ENCODE peak calls at places on chromosomes 16 and 17, in five cellular contexts. O is colonic mucosa, L is RWPE1, H is mammary epithelial cell, Q is uterus. M is an unnamed sample.

GRCh38 chr17:78263063-78263735 is 31.8 kb downstream of the TMEM235 start:
- DNase-seq in O (peak), L (no peak), H (no peak), Q (no peak), M (peak)

GRCh38 chr16:83615131-83615530 is 192.6 kb upstream of the HSBP1 start:
- DNase-seq in O (no peak), L (no peak), H (no peak), Q (no peak), M (no peak)

GRCh38 chr17:28760987-28761562 is 17.3 kb downstream of the TRAF4 start:
- DNase-seq in O (peak), L (no peak), H (peak), Q (peak), M (peak)

GRCh38 chr16:3364774-3365427 is 9.2 kb downstream of the OR2C1 start:
- DNase-seq in O (peak), L (peak), H (peak), Q (peak), M (peak)

GRCh38 chr17:17419621-17420020 is 57.2 kb upstream of the MED9 start:
- DNase-seq in O (no peak), L (no peak), H (no peak), Q (no peak), M (no peak)

GRCh38 chr16:14244344-14245010 is 173.4 kb downstream of the MRTFB start:
- DNase-seq in O (no peak), L (no peak), H (no peak), Q (no peak), M (no peak)

GRCh38 chr17:17022011-17022800 is 20.1 kb upstream of the MPRIP start:
- DNase-seq in O (no peak), L (no peak), H (no peak), Q (no peak), M (no peak)

GRCh38 chr16:70402916-70403659 is 35.8 kb downstream of the ST3GAL2 start:
- DNase-seq in O (no peak), L (no peak), H (peak), Q (no peak), M (no peak)

GRCh38 chr17:27384261-27384701 is 72.0 kb upstream of the KSR1 start:
- DNase-seq in O (no peak), L (peak), H (peak), Q (peak), M (no peak)
- TF ChIP-seq CTCF in O (no peak), L (no peak), H (peak), Q (no peak), M (no peak)

GRCh38 chr16:23836404-23837291 is 865 bp downstream of the PRKCB start:
- DNase-seq in O (peak), L (no peak), H (no peak), Q (no peak), M (peak)
- TF ChIP-seq CTCF in O (no peak), L (no peak), H (no peak), Q (no peak), M (peak)

DNA sequence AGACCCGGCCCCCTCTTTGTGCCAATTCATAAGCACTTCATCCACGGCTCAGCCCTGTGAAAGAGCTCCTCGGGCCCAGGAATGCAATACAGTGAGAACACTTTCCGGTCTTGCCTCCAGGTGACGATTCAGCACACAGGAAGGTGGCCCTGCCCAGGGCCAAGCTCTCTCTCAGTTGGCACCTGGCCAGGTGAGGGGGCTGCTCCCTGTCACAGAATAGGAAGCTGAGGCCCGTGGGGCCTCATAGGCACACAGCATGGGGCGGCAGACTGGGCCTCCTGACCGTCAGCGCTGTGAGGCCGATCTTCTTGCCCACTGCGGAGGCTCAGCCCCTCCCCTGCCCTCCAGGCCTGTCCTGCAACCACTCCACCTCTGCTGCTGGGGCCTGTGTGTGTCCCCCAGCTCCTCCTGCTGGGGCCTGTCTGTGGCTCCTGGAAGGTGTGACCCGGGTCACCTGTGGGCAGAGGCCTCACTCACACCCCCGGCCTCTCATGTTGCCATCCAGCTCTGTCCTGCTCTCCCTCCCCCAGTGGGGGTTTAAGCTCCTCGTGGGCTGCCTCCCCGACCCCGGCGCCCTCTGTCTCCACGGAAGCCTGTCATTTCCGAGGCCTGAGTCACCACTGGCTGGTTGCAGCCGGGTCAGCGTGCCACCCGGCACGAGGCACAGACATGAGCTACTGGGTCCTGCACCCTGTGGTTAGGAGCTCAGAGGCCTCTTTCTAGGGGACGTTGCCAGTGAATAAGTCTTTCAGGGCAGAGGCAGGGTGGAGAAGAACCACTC is 114.4 kb downstream of the SEC14L1 start:
- DNase-seq in O (no peak), L (peak), H (peak), Q (no peak), M (no peak)
- TF ChIP-seq CTCF in O (no peak), L (no peak), H (no peak), Q (no peak), M (no peak)

DNA sequence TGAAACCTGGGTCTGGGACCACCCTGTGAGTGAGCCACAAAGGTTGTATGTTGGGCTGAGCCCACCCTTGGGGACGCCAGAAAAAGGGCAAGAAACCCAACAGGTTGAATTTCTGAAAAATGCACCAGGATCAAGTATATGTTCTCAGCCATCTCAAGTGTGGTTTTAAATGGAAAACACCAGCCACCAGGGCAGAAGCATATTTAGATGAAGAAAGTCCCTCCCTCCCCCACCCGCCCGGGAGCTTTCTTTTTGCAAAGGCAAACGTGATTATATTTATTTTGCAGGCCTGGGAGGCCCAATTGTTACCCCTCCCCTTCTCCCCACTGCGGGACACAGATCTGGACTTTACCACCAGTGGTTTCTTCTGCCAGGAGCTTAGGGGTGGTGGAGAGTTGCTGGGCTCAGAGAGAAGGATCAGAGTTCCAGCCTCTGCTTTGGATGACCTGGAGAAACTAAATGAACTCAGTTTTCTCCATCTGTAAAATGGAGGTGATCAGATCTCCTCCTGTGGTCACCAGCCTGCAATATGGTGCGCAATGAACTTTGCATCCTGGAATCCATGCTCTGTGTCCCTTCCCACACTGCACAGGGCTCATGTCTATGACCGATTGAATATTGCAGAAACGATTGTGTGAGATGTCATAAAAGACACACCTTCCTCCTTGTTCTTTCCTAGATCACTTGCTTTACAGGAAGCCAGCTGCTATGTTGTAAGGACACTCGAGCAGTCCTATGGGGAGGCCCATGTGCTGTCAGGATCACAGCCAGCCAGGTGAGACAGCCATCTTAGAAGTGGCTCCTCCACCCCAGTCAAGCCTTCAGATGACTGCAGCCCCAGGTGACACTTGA is 21.0 kb upstream of the NGFR start:
- DNase-seq in O (peak), L (no peak), H (no peak), Q (no peak), M (no peak)
- TF ChIP-seq CTCF in O (no peak), L (no peak), H (no peak), Q (no peak), M (no peak)

GRCh38 chr16:87436225-87437172 is 44.4 kb downstream of the MAP1LC3B start:
- DNase-seq in O (no peak), L (no peak), H (no peak), Q (no peak), M (no peak)

GRCh38 chr16:87439926-87440325 is 47.8 kb downstream of the MAP1LC3B start:
- DNase-seq in O (no peak), L (no peak), H (no peak), Q (no peak), M (no peak)

GRCh38 chr16:87437327-87437726 is 45.2 kb downstream of the MAP1LC3B start:
- DNase-seq in O (no peak), L (no peak), H (no peak), Q (no peak), M (no peak)

GRCh38 chr16:87438611-87438985 is 46.5 kb downstream of the MAP1LC3B start:
- DNase-seq in O (no peak), L (no peak), H (no peak), Q (no peak), M (no peak)

DNA sequence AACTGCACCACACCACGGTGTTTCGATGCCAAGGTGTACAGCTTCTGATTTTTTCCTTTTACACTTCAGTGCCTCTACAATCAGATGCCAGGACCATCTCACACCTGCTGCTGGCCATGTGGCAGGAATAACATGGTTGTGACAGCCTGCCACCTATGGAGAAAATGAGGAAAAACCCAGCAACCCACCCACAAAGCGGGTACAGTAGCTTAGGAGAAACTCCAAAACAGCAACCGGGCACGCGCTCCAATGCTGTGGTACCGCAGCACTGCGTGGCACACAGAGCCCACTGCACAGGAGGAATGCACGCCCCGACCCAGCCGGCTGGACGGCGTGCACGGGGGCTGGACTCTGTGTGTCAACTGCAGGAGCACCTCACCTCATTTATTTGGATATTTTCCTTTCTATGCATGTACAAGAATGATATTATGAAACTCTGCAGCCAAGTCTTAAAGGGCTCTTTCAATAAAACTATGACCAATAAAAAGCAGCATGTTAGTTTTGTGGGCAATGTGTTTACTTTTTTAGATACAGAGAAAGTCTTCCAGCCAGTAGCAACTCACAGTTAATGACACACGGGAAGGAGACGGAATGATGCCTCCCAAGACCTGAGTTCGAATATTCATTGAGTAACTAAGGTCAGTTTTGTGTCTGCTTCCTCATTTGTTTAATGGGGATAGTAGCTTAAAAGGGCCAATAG is 45.9 kb downstream of the MAP1LC3B start:
- DNase-seq in O (no peak), L (no peak), H (no peak), Q (no peak), M (no peak)
- TF ChIP-seq CTCF in O (no peak), L (no peak), H (no peak), Q (no peak), M (no peak)

DNA sequence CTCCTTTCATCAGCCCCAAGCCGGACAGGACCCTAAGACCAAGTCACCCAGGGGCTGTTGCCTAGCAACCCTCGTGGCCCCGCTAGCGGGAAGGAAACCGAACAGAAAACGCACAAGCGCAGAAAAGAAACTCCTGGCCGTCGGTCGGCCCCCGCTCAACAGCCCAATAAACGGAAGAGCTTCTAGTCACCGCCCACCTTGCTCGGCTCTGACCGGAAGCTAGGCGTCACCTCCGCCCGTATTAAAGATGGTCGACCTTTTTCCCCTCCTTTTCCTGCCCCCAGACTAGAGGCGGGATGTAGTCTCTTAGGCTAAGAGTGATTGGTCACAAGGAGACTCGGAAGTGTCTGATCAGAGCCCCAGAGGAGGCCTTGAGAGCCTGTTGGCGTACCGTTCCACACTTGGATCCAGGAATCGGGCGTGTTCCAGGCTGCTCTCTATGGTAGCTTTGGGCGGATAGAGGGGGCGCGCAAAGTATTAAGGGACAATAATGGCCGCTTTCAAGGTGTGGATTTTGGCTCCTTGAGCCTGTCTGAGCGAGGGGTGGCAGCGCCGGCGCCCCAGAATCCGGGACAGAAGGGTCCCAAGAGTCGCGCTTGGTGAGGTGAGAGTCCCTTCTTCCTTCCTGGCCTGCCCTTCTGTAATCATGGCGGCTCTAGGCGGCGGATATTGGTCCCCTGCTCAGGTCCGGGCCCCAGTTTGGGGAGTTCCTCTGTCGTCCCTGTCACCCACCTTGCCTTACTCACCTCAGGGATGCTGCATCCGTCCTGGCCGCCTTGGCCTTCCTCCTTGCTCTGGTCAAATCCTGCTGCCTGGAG is at the start of the genes DHX38 and TXNL4B:
- DNase-seq in O (peak), L (peak), H (peak), Q (peak), M (peak)
- TF ChIP-seq CTCF in O (no peak), L (no peak), H (no peak), Q (peak), M (no peak)

DNA sequence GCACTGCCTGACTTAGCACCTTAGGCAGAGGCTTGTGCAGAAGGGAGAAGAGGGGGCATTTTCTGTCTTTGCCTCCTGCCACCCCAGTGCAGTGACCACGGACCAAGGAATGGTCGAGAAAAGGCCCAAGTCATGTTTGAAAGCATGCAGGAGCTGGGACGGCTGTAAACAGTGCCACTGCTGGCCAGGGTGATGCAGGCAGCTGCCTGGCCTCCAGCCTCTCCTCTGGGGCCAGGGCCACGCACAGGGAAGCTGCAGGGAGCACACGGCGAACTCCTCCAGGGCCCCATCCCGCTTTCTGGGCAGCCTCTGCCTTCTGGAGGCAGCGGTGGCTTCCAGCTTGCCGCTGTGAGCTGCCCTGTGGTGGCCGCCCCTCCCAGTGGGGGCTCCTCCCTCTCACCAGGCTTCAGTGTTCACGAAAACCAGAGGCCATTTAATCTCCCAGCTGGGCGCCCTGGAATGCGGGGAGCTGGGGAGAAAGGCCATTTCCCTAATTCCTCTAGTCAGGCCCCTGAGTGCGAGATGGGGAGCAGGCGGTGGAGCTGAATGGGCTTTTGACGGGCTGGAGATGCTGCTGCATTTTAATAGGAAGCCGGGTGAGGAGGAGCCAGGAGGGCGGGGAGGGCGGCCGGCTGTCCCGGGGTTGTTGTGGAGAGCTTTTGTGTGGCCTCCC is 28.8 kb upstream of the DNAI2 start:
- DNase-seq in O (no peak), L (no peak), H (no peak), Q (no peak), M (no peak)
- TF ChIP-seq CTCF in O (no peak), L (no peak), H (no peak), Q (no peak), M (no peak)

DNA sequence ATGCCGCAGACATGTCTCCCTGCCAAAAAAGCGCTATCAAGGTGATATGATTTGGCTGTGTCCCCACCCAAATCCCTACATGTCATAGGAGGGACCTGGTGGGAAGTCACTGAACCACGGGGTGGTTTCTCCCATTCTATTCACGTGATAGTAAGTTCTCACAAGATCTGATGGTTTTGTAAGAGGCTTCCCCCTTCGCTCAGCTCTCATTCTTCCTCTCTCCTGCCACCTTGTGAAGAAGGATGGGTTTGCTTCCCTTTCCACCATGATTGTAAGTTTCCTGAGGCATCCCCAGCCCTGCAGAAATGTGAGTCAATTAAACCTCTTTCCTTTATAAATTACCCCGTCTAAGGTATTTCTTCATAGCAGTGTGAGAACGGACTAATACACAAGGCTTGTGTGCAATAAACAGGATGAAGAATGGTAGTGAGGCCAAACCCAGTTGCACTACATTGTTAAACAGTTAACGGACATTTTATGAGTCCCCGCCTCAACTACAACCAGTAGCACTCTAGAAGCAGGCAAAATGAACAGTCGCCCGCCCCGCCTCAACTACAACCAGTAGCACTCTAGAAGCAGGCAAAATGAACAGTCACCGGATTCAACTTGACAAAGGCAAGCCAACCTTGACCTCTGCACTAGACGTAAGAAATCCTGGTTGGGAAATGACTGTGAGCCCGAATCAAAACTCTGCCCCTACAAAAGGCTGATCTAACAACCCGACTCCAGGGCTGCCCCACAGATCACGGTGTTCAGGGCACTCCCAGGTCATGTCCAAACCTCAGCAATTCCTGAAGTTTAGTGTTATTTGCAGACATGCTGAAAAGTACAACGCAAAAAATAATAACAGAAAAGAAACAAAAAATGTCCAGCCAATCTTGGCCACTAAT is 26.3 kb downstream of the VPS53 start:
- DNase-seq in O (peak), L (no peak), H (no peak), Q (no peak), M (peak)
- TF ChIP-seq CTCF in O (no peak), L (no peak), H (peak), Q (no peak), M (peak)

GRCh38 chr17:56121661-56122060 is 31.6 kb upstream of the ANKFN1 start:
- DNase-seq in O (no peak), L (no peak), H (no peak), Q (no peak), M (no peak)
- TF ChIP-seq CTCF in O (no peak), L (no peak), H (peak), Q (no peak), M (no peak)

GRCh38 chr17:56478836-56479447 is 114.6 kb upstream of the NOG start:
- DNase-seq in O (peak), L (peak), H (peak), Q (no peak), M (no peak)
- TF ChIP-seq CTCF in O (peak), L (peak), H (peak), Q (no peak), M (peak)